ENCODE peak calls at places on chromosomes 12 and 14, in nine cellular contexts. H is tibial nerve, M is heart left ventricle, R is colonic mucosa, P is IMR-90, O is body of pancreas, W is HepG2, Y is WERI-Rb-1, Q is upper lobe of left lung. G is an unnamed sample.

GRCh38 chr12:11793896-11794295 is 144.4 kb downstream of the ETV6 start:
- DNase-seq in H (no peak), M (peak; percentile 40), R (no peak), P (peak; percentile 54), O (no peak), W (no peak), Y (no peak), Q (no peak), G (no peak)

GRCh38 chr14:63045234-63045611 is at the start of gene KCNH5:
- DNase-seq in H (no peak), M (peak; percentile 30), R (no peak), P (peak; percentile 46), O (no peak), W (no peak), Y (peak; percentile 78), Q (peak; percentile 87), G (no peak)

GRCh38 chr12:49776858-49777257 is 35.5 kb downstream of the TMBIM6 start:
- DNase-seq in H (no peak), M (no peak), R (no peak), P (no peak), O (no peak), W (no peak), Y (peak; percentile 34), Q (no peak), G (no peak)

GRCh38 chr12:83574142-83574541 is 887.4 kb downstream of the TMTC2 start:
- DNase-seq in H (no peak), M (no peak), R (no peak), P (no peak), O (no peak), W (no peak), Y (no peak), Q (no peak), G (no peak)

GRCh38 chr14:72849222-72849621 is 44.7 kb downstream of the DPF3 start:
- DNase-seq in H (no peak), M (no peak), R (peak; percentile 48), P (no peak), O (no peak), W (no peak), Y (no peak), Q (peak; percentile 41), G (no peak)

GRCh38 chr12:30989754-30990153 is 63.2 kb downstream of the TSPAN11 start:
- DNase-seq in H (no peak), M (peak; percentile 44), R (peak; percentile 45), P (no peak), O (peak; percentile 41), W (peak; percentile 39), Y (peak; percentile 92), Q (no peak), G (no peak)

GRCh38 chr12:124774054-124774461 is 89.6 kb downstream of the SCARB1 start:
- DNase-seq in H (no peak), M (no peak), R (no peak), P (no peak), O (no peak), W (no peak), Y (no peak), Q (no peak), G (no peak)

GRCh38 chr12:108232565-108232964 is 103.5 kb downstream of the WSCD2 start:
- DNase-seq in H (no peak), M (no peak), R (no peak), P (no peak), O (no peak), W (no peak), Y (no peak), Q (no peak), G (no peak)

GRCh38 chr12:11830298-11830937 is 180.9 kb downstream of the ETV6 start:
- DNase-seq in H (no peak), M (no peak), R (no peak), P (no peak), O (no peak), W (no peak), Y (no peak), Q (no peak), G (no peak)

GRCh38 chr14:72416892-72417291 is 477.0 kb downstream of the DPF3 start:
- DNase-seq in H (no peak), M (no peak), R (no peak), P (no peak), O (no peak), W (peak; percentile 7), Y (peak; percentile 39), Q (no peak), G (no peak)

GRCh38 chr12:127078577-127079350 is 1188.2 kb upstream of the TMEM132C start:
- DNase-seq in H (no peak), M (no peak), R (no peak), P (no peak), O (no peak), W (no peak), Y (no peak), Q (no peak), G (no peak)

GRCh38 chr12:46303039-46303666 is 34.3 kb upstream of the SLC38A1 start:
- DNase-seq in H (no peak), M (no peak), R (peak; percentile 53), P (peak; percentile 33), O (peak; percentile 63), W (peak; percentile 27), Y (peak; percentile 41), Q (no peak), G (no peak)

GRCh38 chr12:20695232-20695631 is at the start of gene SLCO1C1:
- DNase-seq in H (no peak), M (no peak), R (no peak), P (no peak), O (no peak), W (no peak), Y (no peak), Q (no peak), G (no peak)

GRCh38 chr14:70901218-70901772 is 6.0 kb upstream of the PCNX1 start:
- DNase-seq in H (no peak), M (no peak), R (no peak), P (peak; percentile 66), O (no peak), W (no peak), Y (no peak), Q (no peak), G (no peak)

GRCh38 chr14:24150567-24150966 is 3.3 kb downstream of the RNF31 start:
- DNase-seq in H (no peak), M (no peak), R (no peak), P (no peak), O (no peak), W (no peak), Y (no peak), Q (no peak), G (no peak)
- H3K36me3 ChIP-seq in H (peaks cover 74% of the 10 kb centered on the region), M (peaks cover 66% of the 10 kb centered on the region), R (peaks cover 26% of the 10 kb centered on the region), P (peaks cover 48% of the 10 kb centered on the region), O (peaks cover 22% of the 10 kb centered on the region), W (peaks cover 41% of the 10 kb centered on the region), Y (peaks cover 65% of the 10 kb centered on the region), Q (peaks cover 36% of the 10 kb centered on the region), G (peaks cover 9% of the 10 kb centered on the region)

GRCh38 chr14:92793709-92794546 is at the start of gene GOLGA5:
- DNase-seq in H (peak; percentile 96), M (peak; percentile 98), R (peak; percentile 98), P (peak; percentile 98), O (peak; percentile 99), W (peak; percentile 95), Y (peak; percentile 96), Q (peak; percentile 100), G (peak; percentile 73)

GRCh38 chr14:92789457-92790089 is 4.5 kb upstream of the GOLGA5 start:
- DNase-seq in H (no peak), M (no peak), R (no peak), P (peak; percentile 5), O (no peak), W (no peak), Y (no peak), Q (no peak), G (no peak)

GRCh38 chr14:92794961-92795360 is 856 bp downstream of the GOLGA5 start:
- DNase-seq in H (no peak), M (no peak), R (no peak), P (no peak), O (no peak), W (no peak), Y (no peak), Q (no peak), G (no peak)

GRCh38 chr14:92794547-92794941 is 439 bp downstream of the GOLGA5 start:
- DNase-seq in H (no peak), M (no peak), R (no peak), P (peak; percentile 18), O (no peak), W (no peak), Y (no peak), Q (peak; percentile 36), G (no peak)

DNA sequence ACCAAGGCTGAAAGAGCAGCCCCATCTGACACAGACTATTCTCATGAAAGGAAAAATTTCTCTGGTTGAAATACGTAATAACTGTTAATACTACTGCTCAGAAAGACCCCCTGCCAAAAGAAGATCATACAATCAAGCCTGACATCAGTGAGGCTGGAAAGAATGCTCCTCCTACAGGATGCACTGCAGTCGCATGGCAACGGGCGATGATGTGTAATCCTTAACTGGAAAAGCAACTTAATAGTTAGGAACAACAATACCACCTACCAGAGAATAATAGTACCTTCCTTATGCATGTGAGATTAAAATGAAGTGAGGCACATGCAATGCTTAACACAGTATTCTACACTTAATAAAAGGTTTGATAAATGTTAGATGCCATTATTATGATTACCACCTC is 1.2 kb upstream of the GOLGA5 start:
- DNase-seq in H (no peak), M (no peak), R (no peak), P (no peak), O (no peak), W (no peak), Y (no peak), Q (no peak), G (no peak)
- TF ChIP-seq CTCF in H (no peak), M (no peak), R (no peak), P (no peak), O (no peak), W (no peak), Y (no peak), Q (no peak), G (no peak)

GRCh38 chr12:104336115-104336514 is 32.6 kb downstream of the EID3 start:
- DNase-seq in H (no peak), M (no peak), R (no peak), P (no peak), O (no peak), W (no peak), Y (no peak), Q (no peak), G (no peak)
- H3K36me3 ChIP-seq in H (peaks cover 79% of the 10 kb centered on the region), M (peaks cover 97% of the 10 kb centered on the region), R (no peaks in the 10 kb centered on the region), P (peaks cover 56% of the 10 kb centered on the region), O (peaks cover 16% of the 10 kb centered on the region), W (peaks cover 15% of the 10 kb centered on the region), Y (peaks cover 67% of the 10 kb centered on the region), Q (peaks cover 79% of the 10 kb centered on the region), G (no peaks in the 10 kb centered on the region)

GRCh38 chr12:59087691-59088090 is 167.4 kb upstream of the LRIG3 start:
- DNase-seq in H (no peak), M (no peak), R (no peak), P (no peak), O (no peak), W (no peak), Y (no peak), Q (no peak), G (no peak)

GRCh38 chr12:59085680-59086079 is 165.4 kb upstream of the LRIG3 start:
- DNase-seq in H (no peak), M (no peak), R (no peak), P (no peak), O (no peak), W (no peak), Y (no peak), Q (no peak), G (no peak)

GRCh38 chr12:59086124-59086523 is 165.8 kb upstream of the LRIG3 start:
- DNase-seq in H (no peak), M (no peak), R (no peak), P (no peak), O (no peak), W (no peak), Y (no peak), Q (no peak), G (no peak)

GRCh38 chr12:59087077-59087673 is 166.9 kb upstream of the LRIG3 start:
- DNase-seq in H (no peak), M (no peak), R (peak; percentile 38), P (peak; percentile 39), O (peak; percentile 16), W (no peak), Y (no peak), Q (no peak), G (no peak)

GRCh38 chr12:59084758-59085383 is 164.6 kb upstream of the LRIG3 start:
- DNase-seq in H (no peak), M (peak; percentile 23), R (no peak), P (peak; percentile 65), O (peak; percentile 11), W (no peak), Y (no peak), Q (no peak), G (no peak)
- TF ChIP-seq CTCF in H (no peak), M (no peak), R (no peak), P (no peak), O (no peak), W (no peak), Y (no peak), Q (no peak), G (no peak)

G was measured in kidney epithelial cell.